ENCODE peak calls at places on chromosomes 12 and 14, in five cellular contexts. N is transverse colon, A is heart right ventricle, Y is endothelial cell of umbilical vein, E is HL-60. M is an unnamed sample.

GRCh38 chr14:22266141-22266442 is 322.9 kb downstream of the DAD1 start:
- DNase-seq in E (no peak), Y (no peak), A (no peak), N (no peak), M (no peak)

GRCh38 chr12:49944718-49945117 is 5.8 kb upstream of the AQP2 start:
- DNase-seq in N (no peak), E (no peak), Y (no peak), A (no peak), M (no peak)

GRCh38 chr14:75306917-75307699 is 28.5 kb downstream of the FOS start:
- DNase-seq in E (no peak), Y (no peak), N (no peak), A (no peak), M (peak; percentile 60)

GRCh38 chr12:1474567-1475153 is 119.7 kb downstream of the FBXL14 start:
- DNase-seq in N (no peak), Y (peak; percentile 86), A (no peak), E (no peak), M (peak; percentile 21)

GRCh38 chr12:93323625-93324165 is 54.0 kb upstream of the NUDT4 start:
- DNase-seq in N (no peak), E (no peak), A (no peak), Y (no peak), M (no peak)

GRCh38 chr12:85947286-85947685 is 73.2 kb downstream of the NTS start:
- DNase-seq in N (no peak), A (no peak), Y (no peak), E (no peak), M (no peak)

GRCh38 chr12:110262442-110263388 is 18.3 kb upstream of the ATP2A2 start:
- DNase-seq in Y (no peak), E (no peak), A (no peak), N (no peak), M (no peak)

GRCh38 chr14:92456215-92457017 is 57.2 kb upstream of the RIN3 start:
- DNase-seq in A (peak; percentile 59), E (peak; percentile 62), Y (peak; percentile 66), N (peak; percentile 35), M (peak; percentile 20)

GRCh38 chr14:69670093-69670492 is 58.7 kb downstream of the SUSD6 start:
- DNase-seq in A (no peak), Y (no peak), E (no peak), N (no peak), M (no peak)

GRCh38 chr12:76636141-76636692 is 76.6 kb upstream of the OSBPL8 start:
- DNase-seq in N (no peak), E (no peak), Y (peak; percentile 22), A (no peak), M (no peak)

GRCh38 chr12:83156800-83157199 is 470.1 kb downstream of the TMTC2 start:
- DNase-seq in A (no peak), E (no peak), N (no peak), Y (no peak), M (no peak)

GRCh38 chr12:56084958-56085543 is 5.1 kb downstream of the ERBB3 start:
- DNase-seq in A (no peak), E (no peak), N (peak; percentile 41), Y (peak; percentile 20), M (peak; percentile 54)

GRCh38 chr12:25570418-25570817 is 17.3 kb upstream of the LMNTD1 start:
- DNase-seq in E (no peak), A (no peak), N (no peak), Y (no peak), M (no peak)

GRCh38 chr14:75422169-75422568 is 5.7 kb upstream of the JDP2 start:
- DNase-seq in E (no peak), Y (no peak), A (no peak), N (no peak), M (no peak)

GRCh38 chr14:52328286-52328685 is 14.2 kb downstream of the PTGER2 start:
- DNase-seq in N (no peak), Y (no peak), E (no peak), A (no peak), M (no peak)

GRCh38 chr14:20477211-20477876 is 8.1 kb downstream of the PNP start:
- DNase-seq in E (no peak), N (no peak), A (peak; percentile 41), Y (peak; percentile 69), M (no peak)

GRCh38 chr12:59847127-59847526 is 251.3 kb downstream of the SLC16A7 start:
- DNase-seq in A (no peak), N (no peak), Y (no peak), E (no peak), M (no peak)

GRCh38 chr12:58695263-58695662 is 225.0 kb downstream of the LRIG3 start:
- DNase-seq in E (no peak), N (no peak), Y (no peak), A (no peak), M (no peak)

GRCh38 chr14:99168330-99168729 is 103.7 kb downstream of the BCL11B start:
- DNase-seq in A (no peak), Y (no peak), N (no peak), E (no peak), M (no peak)

GRCh38 chr12:111953455-111953854 is 59.5 kb downstream of the TMEM116 start:
- DNase-seq in E (no peak), A (no peak), N (no peak), Y (peak; percentile 84), M (no peak)

GRCh38 chr14:104307246-104307626 is 168.8 kb downstream of the KIF26A start:
- DNase-seq in Y (no peak), N (no peak), E (no peak), A (no peak), M (no peak)

GRCh38 chr12:1318327-1319031 is 275.9 kb downstream of the FBXL14 start:
- DNase-seq in N (no peak), E (no peak), A (peak; percentile 19), Y (no peak), M (peak; percentile 58)

GRCh38 chr14:105528859-105529505 is 2.6 kb downstream of the TMEM121 start:
- DNase-seq in A (no peak), E (no peak), Y (peak; percentile 25), N (no peak), M (no peak)

GRCh38 chr14:54428527-54428926 is 12.6 kb downstream of the CNIH1 start:
- DNase-seq in A (no peak), Y (no peak), E (no peak), N (no peak), M (no peak)

GRCh38 chr14:97976861-97977260 is 1179.7 kb downstream of the VRK1 start:
- DNase-seq in Y (no peak), E (no peak), N (peak; percentile 70), A (peak; percentile 38), M (no peak)

DNA sequence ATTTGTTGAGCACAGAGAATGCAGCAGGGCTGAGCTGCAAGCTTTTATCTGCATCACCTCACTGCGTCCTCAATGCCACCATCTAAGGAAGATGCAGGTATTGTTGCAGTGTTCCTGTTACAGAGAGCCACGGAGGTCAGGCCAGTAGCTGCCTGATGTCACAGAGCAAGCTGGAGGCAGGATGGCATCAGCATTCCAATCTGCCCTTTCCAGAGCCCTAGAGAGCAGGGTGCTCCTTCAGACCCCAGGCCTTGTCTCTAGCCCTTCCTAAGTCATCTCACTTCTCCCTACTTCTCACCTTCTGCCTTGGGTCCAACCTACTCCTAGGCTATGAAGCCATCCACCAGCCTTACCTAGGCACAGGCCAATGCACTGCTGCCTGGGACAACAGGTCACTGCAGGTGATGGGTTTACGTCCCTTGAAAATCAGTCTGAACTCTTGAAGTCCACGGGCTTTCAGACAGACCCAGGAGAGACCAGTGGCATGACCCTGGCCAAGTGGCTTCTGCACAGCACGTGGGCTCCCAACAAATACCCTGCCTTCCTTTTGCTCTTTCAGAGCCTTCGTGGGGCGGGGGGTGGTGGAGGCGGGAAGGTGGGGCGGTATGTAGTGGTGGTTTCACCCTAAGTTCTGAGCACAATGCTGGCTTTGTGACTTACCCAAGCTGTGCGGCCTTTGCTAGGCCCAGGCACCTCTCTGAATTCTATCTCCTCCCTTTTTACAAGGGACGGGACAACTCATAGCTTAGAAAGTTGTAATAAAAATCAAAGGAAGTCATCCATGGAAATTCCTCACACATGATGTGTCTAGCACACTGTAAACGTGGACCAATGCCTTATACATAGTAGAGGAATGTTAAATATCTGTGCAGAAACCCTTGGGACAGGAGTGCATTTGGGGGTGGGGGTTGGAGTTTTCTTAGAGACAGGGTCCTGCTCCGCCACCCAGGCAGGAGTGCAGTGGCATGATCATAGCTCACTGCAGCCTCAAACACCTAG is 136.0 kb downstream of the KSR2 start:
- DNase-seq in A (no peak), Y (no peak), E (no peak), N (no peak), M (no peak)
- H3K27ac ChIP-seq in A (no peak overlapping the region), Y (no peak overlapping the region), E (no peak overlapping the region), N (no peak overlapping the region), M (no peak overlapping the region)

GRCh38 chr12:9115731-9116689 is at the start of gene A2M:
- DNase-seq in A (no peak), E (no peak), Y (peak; percentile 49), N (no peak), M (peak; percentile 21)

GRCh38 chr12:9112076-9112853 is 3.5 kb downstream of the A2M start:
- DNase-seq in E (no peak), Y (no peak), A (no peak), N (no peak), M (no peak)

GRCh38 chr12:9113987-9114309 is 1.8 kb downstream of the A2M start:
- DNase-seq in E (no peak), N (no peak), A (no peak), Y (no peak), M (no peak)

GRCh38 chr12:9113296-9113986 is 2.3 kb downstream of the A2M start:
- DNase-seq in A (no peak), Y (no peak), E (no peak), N (no peak), M (no peak)

GRCh38 chr12:9114946-9115345 is 773 bp downstream of the A2M start:
- DNase-seq in E (peak; percentile 11), N (no peak), Y (no peak), A (no peak), M (no peak)
- H3K4me3 ChIP-seq in E (no peak overlapping the region), N (no peak overlapping the region), Y (no peak overlapping the region), A (peak overlapping the region; percentile 26), M (no peak overlapping the region)

DNA sequence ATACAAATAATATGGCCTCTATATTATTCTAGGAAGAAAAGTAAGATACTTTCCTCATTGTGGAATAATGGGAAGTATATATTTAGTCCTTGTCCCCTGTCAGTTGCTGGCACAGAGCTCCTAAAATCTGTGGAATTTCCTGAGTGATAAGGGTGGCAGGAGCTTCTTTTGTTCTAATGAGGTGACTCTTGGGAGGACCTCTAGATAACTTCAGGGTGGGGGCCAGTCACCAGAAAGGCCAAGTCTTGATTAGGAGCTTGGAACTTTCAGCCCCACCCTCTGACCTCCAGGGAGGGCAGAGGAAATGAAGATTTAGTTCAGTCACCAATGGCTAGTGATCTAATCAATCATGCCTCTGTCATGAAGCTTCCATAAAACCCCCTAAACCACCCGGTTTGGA is 179.9 kb upstream of the PRICKLE1 start:
- DNase-seq in N (no peak), E (no peak), Y (no peak), A (no peak), M (no peak)
- H3K27me3 ChIP-seq in N (no peaks in the 10 kb centered on the region), E (no peaks in the 10 kb centered on the region), Y (no peaks in the 10 kb centered on the region), A (no peaks in the 10 kb centered on the region), M (no peaks in the 10 kb centered on the region)

GRCh38 chr12:94644622-94645021 is 5.7 kb downstream of the TMCC3 start:
- DNase-seq in N (no peak), A (no peak), E (no peak), Y (peak; percentile 78), M (no peak)

GRCh38 chr12:94641283-94641682 is 9.1 kb downstream of the TMCC3 start:
- DNase-seq in E (no peak), N (no peak), Y (no peak), A (no peak), M (no peak)

GRCh38 chr12:94644141-94644575 is 6.2 kb downstream of the TMCC3 start:
- DNase-seq in Y (peak; percentile 83), A (no peak), N (peak; percentile 21), E (no peak), M (no peak)

GRCh38 chr12:94640134-94640928 is 10.0 kb downstream of the TMCC3 start:
- DNase-seq in Y (no peak), A (no peak), E (peak; percentile 83), N (peak; percentile 17), M (no peak)

GRCh38 chr12:94643585-94643984 is 6.8 kb downstream of the TMCC3 start:
- DNase-seq in N (no peak), A (no peak), Y (no peak), E (no peak), M (no peak)
- H3K27ac ChIP-seq in N (no peak overlapping the region), A (no peak overlapping the region), Y (peak overlapping the region; percentile 79), E (no peak overlapping the region), M (no peak overlapping the region)